ENCODE peak calls at places on chromosomes 4 and X, in eight cellular contexts. J, E, C, S, Q, H, X and O are unnamed samples.

GRCh38 chr4:93384897-93385296 is 443.7 kb upstream of the ATOH1 start:
- DNase-seq in J (peak), E (no peak), C (no peak), S (no peak), Q (peak), H (no peak), X (no peak), O (peak)

GRCh38 chr4:131499139-131499873 is 1649.8 kb upstream of the PCDH10 start:
- DNase-seq in J (peak), E (no peak), C (no peak), S (no peak), Q (peak), H (peak), X (peak), O (peak)

GRCh38 chrX:16822723-16823122 is 36.5 kb downstream of the TXLNG start:
- DNase-seq in J (no peak), E (no peak), C (no peak), S (no peak), Q (peak), H (no peak), X (no peak), O (peak)

GRCh38 chr4:142293536-142293935 is 552.6 kb downstream of the INPP4B start:
- DNase-seq in J (peak), E (no peak), C (no peak), S (no peak), Q (no peak), H (no peak), X (no peak), O (peak)

GRCh38 chr4:125397226-125397625 is 82.5 kb downstream of the FAT4 start:
- DNase-seq in J (no peak), E (no peak), C (no peak), S (no peak), Q (no peak), H (no peak), X (no peak), O (no peak)

GRCh38 chrX:20067709-20068315 is 48.9 kb downstream of the MAP7D2 start:
- DNase-seq in J (peak), E (peak), C (no peak), S (no peak), Q (peak), H (peak), X (peak), O (peak)

GRCh38 chr4:123023647-123024046 is 101.2 kb upstream of the NUDT6 start:
- DNase-seq in J (no peak), E (no peak), C (no peak), S (no peak), Q (no peak), H (no peak), X (no peak), O (no peak)

GRCh38 chr4:40515398-40516293 is 114.0 kb downstream of the RBM47 start:
- DNase-seq in J (peak), E (no peak), C (no peak), S (no peak), Q (no peak), H (peak), X (peak), O (no peak)

GRCh38 chrX:134622056-134622812 is 36.0 kb downstream of the PLAC1 start:
- DNase-seq in J (peak), E (no peak), C (no peak), S (peak), Q (peak), H (no peak), X (peak), O (peak)

GRCh38 chr4:105147226-105148151 is 813 bp downstream of the TET2 start:
- DNase-seq in J (peak), E (peak), C (peak), S (peak), Q (peak), H (peak), X (peak), O (peak)

GRCh38 chr4:76017056-76017686 is 6.1 kb downstream of the CXCL10 start:
- DNase-seq in J (no peak), E (no peak), C (no peak), S (no peak), Q (no peak), H (no peak), X (no peak), O (no peak)

GRCh38 chr4:12084690-12085089 is 656.0 kb upstream of the HS3ST1 start:
- DNase-seq in J (no peak), E (no peak), C (no peak), S (no peak), Q (no peak), H (no peak), X (no peak), O (no peak)

GRCh38 chrX:8346060-8346459 is 118.6 kb upstream of the VCX3B start:
- DNase-seq in J (no peak), E (no peak), C (no peak), S (no peak), Q (no peak), H (no peak), X (no peak), O (no peak)

GRCh38 chr4:153713840-153714239 is 29.8 kb downstream of the TLR2 start:
- DNase-seq in J (no peak), E (no peak), C (no peak), S (no peak), Q (peak), H (no peak), X (no peak), O (peak)

GRCh38 chr4:61572160-61572559 is 372.0 kb downstream of the ADGRL3 start:
- DNase-seq in J (peak), E (no peak), C (no peak), S (no peak), Q (peak), H (no peak), X (no peak), O (peak)

GRCh38 chr4:2042207-2042946 is 16.8 kb upstream of the NAT8L start:
- DNase-seq in J (peak), E (peak), C (peak), S (peak), Q (no peak), H (no peak), X (peak), O (no peak)

GRCh38 chrX:72121381-72121780 is 10.3 kb downstream of the RTL5 start:
- DNase-seq in J (peak), E (no peak), C (no peak), S (no peak), Q (peak), H (no peak), X (no peak), O (peak)

GRCh38 chr4:142600952-142601351 is 245.1 kb downstream of the INPP4B start:
- DNase-seq in J (peak), E (no peak), C (no peak), S (no peak), Q (no peak), H (no peak), X (no peak), O (no peak)

GRCh38 chr4:87632469-87632868 is 17.6 kb upstream of the DMP1 start:
- DNase-seq in J (no peak), E (no peak), C (no peak), S (no peak), Q (peak), H (no peak), X (no peak), O (no peak)

GRCh38 chrX:147637190-147637589 is 274.5 kb upstream of the FMR1 start:
- DNase-seq in J (no peak), E (no peak), C (no peak), S (no peak), Q (no peak), H (no peak), X (no peak), O (no peak)

GRCh38 chr4:184355111-184355604 is 119.2 kb downstream of the IRF2 start:
- DNase-seq in J (peak), E (no peak), C (peak), S (peak), Q (peak), H (peak), X (peak), O (peak)

GRCh38 chr4:188254211-188254610 is 115.0 kb downstream of the TRIML1 start:
- DNase-seq in J (no peak), E (no peak), C (no peak), S (no peak), Q (peak), H (no peak), X (no peak), O (peak)

GRCh38 chrX:18643243-18643642 is 28.7 kb downstream of the RS1 start:
- DNase-seq in J (no peak), E (no peak), C (no peak), S (no peak), Q (no peak), H (no peak), X (no peak), O (no peak)

GRCh38 chr4:123116412-123116811 is 194.0 kb upstream of the NUDT6 start:
- DNase-seq in J (peak), E (no peak), C (no peak), S (no peak), Q (no peak), H (peak), X (no peak), O (peak)

GRCh38 chr4:33107813-33108212 is 2387.6 kb downstream of the PCDH7 start:
- DNase-seq in J (peak), E (no peak), C (no peak), S (no peak), Q (peak), H (no peak), X (no peak), O (no peak)